ENCODE peak calls at places on chromosomes 3 and 15, in eight cellular contexts. One of them, this sample, is unnamed.

GRCh38 chr3:165404357-165405042 is 208.3 kb upstream of the SLITRK3 start:
- DNase-seq in OCI-M1: no peak
- DNase-seq in transverse colon: no peak
- DNase-seq in stimulated activated CD8-positive, alpha-beta memory T cell treated with anti-CD3 and anti-CD28 coated beads, Interleukin-12 subunit alpha, Interleukin-12 subunit beta, amount 100 ng/mL, for 1 hour: no peak
- DNase-seq in occipital lobe: no peak
- DNase-seq in H9: no peak
- DNase-seq in activated naive CD8-positive, alpha-beta T cell treated with anti-CD3 and anti-CD28 coated beads, Interleukin-2, amount 10 ng/mL, durations not matched to agents 7 days and 5 days: no peak
- DNase-seq in bronchial epithelial cell: no peak
- DNase-seq in this sample: no peak

GRCh38 chr15:45199136-45199810 is 11.5 kb upstream of the SHF start:
- DNase-seq in OCI-M1: peak; percentile 70
- DNase-seq in transverse colon: peak; percentile 47
- DNase-seq in stimulated activated CD8-positive, alpha-beta memory T cell treated with anti-CD3 and anti-CD28 coated beads, Interleukin-12 subunit alpha, Interleukin-12 subunit beta, amount 100 ng/mL, for 1 hour: no peak
- DNase-seq in occipital lobe: no peak
- DNase-seq in H9: peak; percentile 40
- DNase-seq in activated naive CD8-positive, alpha-beta T cell treated with anti-CD3 and anti-CD28 coated beads, Interleukin-2, amount 10 ng/mL, durations not matched to agents 7 days and 5 days: no peak
- DNase-seq in bronchial epithelial cell: peak; percentile 35
- DNase-seq in this sample: no peak

GRCh38 chr3:53079791-53080555 is 34.1 kb upstream of the SFMBT1 start:
- DNase-seq in OCI-M1: no peak
- DNase-seq in transverse colon: no peak
- DNase-seq in stimulated activated CD8-positive, alpha-beta memory T cell treated with anti-CD3 and anti-CD28 coated beads, Interleukin-12 subunit alpha, Interleukin-12 subunit beta, amount 100 ng/mL, for 1 hour: no peak
- DNase-seq in occipital lobe: no peak
- DNase-seq in H9: peak; percentile 19
- DNase-seq in activated naive CD8-positive, alpha-beta T cell treated with anti-CD3 and anti-CD28 coated beads, Interleukin-2, amount 10 ng/mL, durations not matched to agents 7 days and 5 days: peak; percentile 18
- DNase-seq in bronchial epithelial cell: no peak
- DNase-seq in this sample: no peak

GRCh38 chr3:151896662-151897012 is 23.2 kb downstream of the SUCNR1 start:
- DNase-seq in OCI-M1: no peak
- DNase-seq in transverse colon: no peak
- DNase-seq in stimulated activated CD8-positive, alpha-beta memory T cell treated with anti-CD3 and anti-CD28 coated beads, Interleukin-12 subunit alpha, Interleukin-12 subunit beta, amount 100 ng/mL, for 1 hour: no peak
- DNase-seq in occipital lobe: no peak
- DNase-seq in H9: no peak
- DNase-seq in activated naive CD8-positive, alpha-beta T cell treated with anti-CD3 and anti-CD28 coated beads, Interleukin-2, amount 10 ng/mL, durations not matched to agents 7 days and 5 days: no peak
- DNase-seq in bronchial epithelial cell: peak; percentile 96
- DNase-seq in this sample: no peak

GRCh38 chr3:29901097-29901496 is 620.2 kb downstream of the RBMS3 start:
- DNase-seq in OCI-M1: no peak
- DNase-seq in transverse colon: no peak
- DNase-seq in stimulated activated CD8-positive, alpha-beta memory T cell treated with anti-CD3 and anti-CD28 coated beads, Interleukin-12 subunit alpha, Interleukin-12 subunit beta, amount 100 ng/mL, for 1 hour: no peak
- DNase-seq in occipital lobe: no peak
- DNase-seq in H9: no peak
- DNase-seq in activated naive CD8-positive, alpha-beta T cell treated with anti-CD3 and anti-CD28 coated beads, Interleukin-2, amount 10 ng/mL, durations not matched to agents 7 days and 5 days: no peak
- DNase-seq in bronchial epithelial cell: no peak
- DNase-seq in this sample: no peak

GRCh38 chr15:60584355-60585023 is 105.5 kb upstream of the ICE2 start:
- DNase-seq in OCI-M1: no peak
- DNase-seq in transverse colon: no peak
- DNase-seq in stimulated activated CD8-positive, alpha-beta memory T cell treated with anti-CD3 and anti-CD28 coated beads, Interleukin-12 subunit alpha, Interleukin-12 subunit beta, amount 100 ng/mL, for 1 hour: no peak
- DNase-seq in occipital lobe: no peak
- DNase-seq in H9: no peak
- DNase-seq in activated naive CD8-positive, alpha-beta T cell treated with anti-CD3 and anti-CD28 coated beads, Interleukin-2, amount 10 ng/mL, durations not matched to agents 7 days and 5 days: no peak
- DNase-seq in bronchial epithelial cell: peak; percentile 70
- DNase-seq in this sample: no peak

GRCh38 chr15:48059786-48060185 is 61.0 kb upstream of the SLC24A5 start:
- DNase-seq in OCI-M1: no peak
- DNase-seq in transverse colon: no peak
- DNase-seq in stimulated activated CD8-positive, alpha-beta memory T cell treated with anti-CD3 and anti-CD28 coated beads, Interleukin-12 subunit alpha, Interleukin-12 subunit beta, amount 100 ng/mL, for 1 hour: no peak
- DNase-seq in occipital lobe: peak; percentile 5
- DNase-seq in H9: no peak
- DNase-seq in activated naive CD8-positive, alpha-beta T cell treated with anti-CD3 and anti-CD28 coated beads, Interleukin-2, amount 10 ng/mL, durations not matched to agents 7 days and 5 days: no peak
- DNase-seq in bronchial epithelial cell: no peak
- DNase-seq in this sample: no peak

GRCh38 chr3:98733055-98733777 is 29.9 kb upstream of the ST3GAL6 start:
- DNase-seq in OCI-M1: peak; percentile 40
- DNase-seq in transverse colon: peak; percentile 13
- DNase-seq in stimulated activated CD8-positive, alpha-beta memory T cell treated with anti-CD3 and anti-CD28 coated beads, Interleukin-12 subunit alpha, Interleukin-12 subunit beta, amount 100 ng/mL, for 1 hour: no peak
- DNase-seq in occipital lobe: peak; percentile 41
- DNase-seq in H9: no peak
- DNase-seq in activated naive CD8-positive, alpha-beta T cell treated with anti-CD3 and anti-CD28 coated beads, Interleukin-2, amount 10 ng/mL, durations not matched to agents 7 days and 5 days: peak; percentile 52
- DNase-seq in bronchial epithelial cell: no peak
- DNase-seq in this sample: no peak

GRCh38 chr3:56347219-56347871 is 120.9 kb downstream of the ERC2 start:
- DNase-seq in OCI-M1: peak; percentile 51
- DNase-seq in transverse colon: peak; percentile 10
- DNase-seq in stimulated activated CD8-positive, alpha-beta memory T cell treated with anti-CD3 and anti-CD28 coated beads, Interleukin-12 subunit alpha, Interleukin-12 subunit beta, amount 100 ng/mL, for 1 hour: no peak
- DNase-seq in occipital lobe: peak; percentile 49
- DNase-seq in H9: peak; percentile 90
- DNase-seq in activated naive CD8-positive, alpha-beta T cell treated with anti-CD3 and anti-CD28 coated beads, Interleukin-2, amount 10 ng/mL, durations not matched to agents 7 days and 5 days: peak; percentile 32
- DNase-seq in bronchial epithelial cell: peak; percentile 33
- DNase-seq in this sample: peak; percentile 68

GRCh38 chr3:80606073-80606472 is 838.3 kb upstream of the ROBO1 start:
- DNase-seq in OCI-M1: no peak
- DNase-seq in transverse colon: no peak
- DNase-seq in stimulated activated CD8-positive, alpha-beta memory T cell treated with anti-CD3 and anti-CD28 coated beads, Interleukin-12 subunit alpha, Interleukin-12 subunit beta, amount 100 ng/mL, for 1 hour: no peak
- DNase-seq in occipital lobe: no peak
- DNase-seq in H9: no peak
- DNase-seq in activated naive CD8-positive, alpha-beta T cell treated with anti-CD3 and anti-CD28 coated beads, Interleukin-2, amount 10 ng/mL, durations not matched to agents 7 days and 5 days: no peak
- DNase-seq in bronchial epithelial cell: no peak
- DNase-seq in this sample: no peak

GRCh38 chr3:105334138-105334882 is 32.4 kb upstream of the ALCAM start:
- DNase-seq in OCI-M1: no peak
- DNase-seq in transverse colon: no peak
- DNase-seq in stimulated activated CD8-positive, alpha-beta memory T cell treated with anti-CD3 and anti-CD28 coated beads, Interleukin-12 subunit alpha, Interleukin-12 subunit beta, amount 100 ng/mL, for 1 hour: no peak
- DNase-seq in occipital lobe: no peak
- DNase-seq in H9: no peak
- DNase-seq in activated naive CD8-positive, alpha-beta T cell treated with anti-CD3 and anti-CD28 coated beads, Interleukin-2, amount 10 ng/mL, durations not matched to agents 7 days and 5 days: no peak
- DNase-seq in bronchial epithelial cell: peak; percentile 65
- DNase-seq in this sample: no peak

GRCh38 chr15:88624156-88624970 is 3.2 kb downstream of the AEN start:
- DNase-seq in OCI-M1: peak; percentile 22
- DNase-seq in transverse colon: no peak
- DNase-seq in stimulated activated CD8-positive, alpha-beta memory T cell treated with anti-CD3 and anti-CD28 coated beads, Interleukin-12 subunit alpha, Interleukin-12 subunit beta, amount 100 ng/mL, for 1 hour: no peak
- DNase-seq in occipital lobe: no peak
- DNase-seq in H9: no peak
- DNase-seq in activated naive CD8-positive, alpha-beta T cell treated with anti-CD3 and anti-CD28 coated beads, Interleukin-2, amount 10 ng/mL, durations not matched to agents 7 days and 5 days: peak; percentile 62
- DNase-seq in bronchial epithelial cell: no peak
- DNase-seq in this sample: no peak

GRCh38 chr3:55899887-55900286 is 412.8 kb upstream of the WNT5A start:
- DNase-seq in OCI-M1: peak; percentile 8
- DNase-seq in transverse colon: no peak
- DNase-seq in stimulated activated CD8-positive, alpha-beta memory T cell treated with anti-CD3 and anti-CD28 coated beads, Interleukin-12 subunit alpha, Interleukin-12 subunit beta, amount 100 ng/mL, for 1 hour: no peak
- DNase-seq in occipital lobe: no peak
- DNase-seq in H9: peak; percentile 50
- DNase-seq in activated naive CD8-positive, alpha-beta T cell treated with anti-CD3 and anti-CD28 coated beads, Interleukin-2, amount 10 ng/mL, durations not matched to agents 7 days and 5 days: no peak
- DNase-seq in bronchial epithelial cell: no peak
- DNase-seq in this sample: no peak

GRCh38 chr15:44158111-44158510 is 37.0 kb downstream of the FRMD5 start:
- DNase-seq in OCI-M1: no peak
- DNase-seq in transverse colon: no peak
- DNase-seq in stimulated activated CD8-positive, alpha-beta memory T cell treated with anti-CD3 and anti-CD28 coated beads, Interleukin-12 subunit alpha, Interleukin-12 subunit beta, amount 100 ng/mL, for 1 hour: no peak
- DNase-seq in occipital lobe: no peak
- DNase-seq in H9: no peak
- DNase-seq in activated naive CD8-positive, alpha-beta T cell treated with anti-CD3 and anti-CD28 coated beads, Interleukin-2, amount 10 ng/mL, durations not matched to agents 7 days and 5 days: no peak
- DNase-seq in bronchial epithelial cell: no peak
- DNase-seq in this sample: no peak

GRCh38 chr3:56929809-56930615 is 128.3 kb upstream of the ARHGEF3 start:
- DNase-seq in OCI-M1: no peak
- DNase-seq in transverse colon: no peak
- DNase-seq in stimulated activated CD8-positive, alpha-beta memory T cell treated with anti-CD3 and anti-CD28 coated beads, Interleukin-12 subunit alpha, Interleukin-12 subunit beta, amount 100 ng/mL, for 1 hour: no peak
- DNase-seq in occipital lobe: no peak
- DNase-seq in H9: no peak
- DNase-seq in activated naive CD8-positive, alpha-beta T cell treated with anti-CD3 and anti-CD28 coated beads, Interleukin-2, amount 10 ng/mL, durations not matched to agents 7 days and 5 days: no peak
- DNase-seq in bronchial epithelial cell: no peak
- DNase-seq in this sample: no peak

GRCh38 chr3:112128843-112129727 is 4.0 kb downstream of the GCSAM start:
- DNase-seq in OCI-M1: peak; percentile 49
- DNase-seq in transverse colon: no peak
- DNase-seq in stimulated activated CD8-positive, alpha-beta memory T cell treated with anti-CD3 and anti-CD28 coated beads, Interleukin-12 subunit alpha, Interleukin-12 subunit beta, amount 100 ng/mL, for 1 hour: peak; percentile 24
- DNase-seq in occipital lobe: no peak
- DNase-seq in H9: peak; percentile 61
- DNase-seq in activated naive CD8-positive, alpha-beta T cell treated with anti-CD3 and anti-CD28 coated beads, Interleukin-2, amount 10 ng/mL, durations not matched to agents 7 days and 5 days: no peak
- DNase-seq in bronchial epithelial cell: peak; percentile 47
- DNase-seq in this sample: peak; percentile 48

GRCh38 chr3:111763101-111763500 is 96.0 kb upstream of the PHLDB2 start:
- DNase-seq in OCI-M1: no peak
- DNase-seq in transverse colon: no peak
- DNase-seq in stimulated activated CD8-positive, alpha-beta memory T cell treated with anti-CD3 and anti-CD28 coated beads, Interleukin-12 subunit alpha, Interleukin-12 subunit beta, amount 100 ng/mL, for 1 hour: no peak
- DNase-seq in occipital lobe: no peak
- DNase-seq in H9: no peak
- DNase-seq in activated naive CD8-positive, alpha-beta T cell treated with anti-CD3 and anti-CD28 coated beads, Interleukin-2, amount 10 ng/mL, durations not matched to agents 7 days and 5 days: no peak
- DNase-seq in bronchial epithelial cell: peak; percentile 56
- DNase-seq in this sample: no peak

GRCh38 chr3:173618148-173618547 is 220.6 kb downstream of the NLGN1 start:
- DNase-seq in OCI-M1: no peak
- DNase-seq in transverse colon: no peak
- DNase-seq in stimulated activated CD8-positive, alpha-beta memory T cell treated with anti-CD3 and anti-CD28 coated beads, Interleukin-12 subunit alpha, Interleukin-12 subunit beta, amount 100 ng/mL, for 1 hour: no peak
- DNase-seq in occipital lobe: no peak
- DNase-seq in H9: no peak
- DNase-seq in activated naive CD8-positive, alpha-beta T cell treated with anti-CD3 and anti-CD28 coated beads, Interleukin-2, amount 10 ng/mL, durations not matched to agents 7 days and 5 days: no peak
- DNase-seq in bronchial epithelial cell: no peak
- DNase-seq in this sample: no peak